ENCODE peak calls at places on chromosomes 2 and 18, in nine cellular contexts. One of them, this sample, is unnamed.

GRCh38 chr2:99569393-99569792 is 79.6 kb upstream of the REV1 start:
- DNase-seq in WTC11: no peak
- DNase-seq in activated effector memory CD4-positive, alpha-beta T cell treated with anti-CD3 and anti-CD28 coated beads, Interleukin-2, amount 50 U/mL, for 16 hours: no peak
- DNase-seq in AG08396: no peak
- DNase-seq in RKO: no peak
- DNase-seq in sigmoid colon: no peak
- DNase-seq in Kasumi-1: no peak
- DNase-seq in fibroblast of lung: no peak
- DNase-seq in GM13976: no peak
- DNase-seq in this sample: no peak

GRCh38 chr2:47655563-47655880 is 127.4 kb upstream of the MSH6 start:
- DNase-seq in GM13976: no peak
- DNase-seq in fibroblast of lung: no peak
- DNase-seq in Kasumi-1: no peak
- DNase-seq in sigmoid colon: no peak
- DNase-seq in RKO: no peak
- DNase-seq in WTC11: no peak
- DNase-seq in AG08396: no peak
- DNase-seq in activated effector memory CD4-positive, alpha-beta T cell treated with anti-CD3 and anti-CD28 coated beads, Interleukin-2, amount 50 U/mL, for 16 hours: peak; percentile 38
- DNase-seq in this sample: no peak

GRCh38 chr2:101234169-101234938 is 18.3 kb upstream of the CNOT11 start:
- DNase-seq in fibroblast of lung: no peak
- DNase-seq in sigmoid colon: no peak
- DNase-seq in AG08396: no peak
- DNase-seq in RKO: no peak
- DNase-seq in GM13976: no peak
- DNase-seq in activated effector memory CD4-positive, alpha-beta T cell treated with anti-CD3 and anti-CD28 coated beads, Interleukin-2, amount 50 U/mL, for 16 hours: no peak
- DNase-seq in Kasumi-1: no peak
- DNase-seq in WTC11: no peak
- DNase-seq in this sample: no peak

GRCh38 chr2:27855476-27855875 is 34.7 kb downstream of the RBKS start:
- DNase-seq in GM13976: no peak
- DNase-seq in Kasumi-1: no peak
- DNase-seq in activated effector memory CD4-positive, alpha-beta T cell treated with anti-CD3 and anti-CD28 coated beads, Interleukin-2, amount 50 U/mL, for 16 hours: no peak
- DNase-seq in sigmoid colon: no peak
- DNase-seq in WTC11: no peak
- DNase-seq in RKO: peak; percentile 69
- DNase-seq in AG08396: peak; percentile 38
- DNase-seq in fibroblast of lung: peak; percentile 92
- DNase-seq in this sample: peak; percentile 67

GRCh38 chr18:61942072-61942471 is 49.3 kb upstream of the RNF152 start:
- DNase-seq in GM13976: no peak
- DNase-seq in RKO: no peak
- DNase-seq in sigmoid colon: no peak
- DNase-seq in Kasumi-1: no peak
- DNase-seq in AG08396: no peak
- DNase-seq in fibroblast of lung: no peak
- DNase-seq in activated effector memory CD4-positive, alpha-beta T cell treated with anti-CD3 and anti-CD28 coated beads, Interleukin-2, amount 50 U/mL, for 16 hours: no peak
- DNase-seq in WTC11: no peak
- DNase-seq in this sample: no peak

GRCh38 chr2:49843314-49843713 is 689.0 kb upstream of the FSHR start:
- DNase-seq in sigmoid colon: no peak
- DNase-seq in WTC11: no peak
- DNase-seq in fibroblast of lung: no peak
- DNase-seq in GM13976: no peak
- DNase-seq in Kasumi-1: no peak
- DNase-seq in activated effector memory CD4-positive, alpha-beta T cell treated with anti-CD3 and anti-CD28 coated beads, Interleukin-2, amount 50 U/mL, for 16 hours: no peak
- DNase-seq in RKO: peak; percentile 6
- DNase-seq in AG08396: no peak
- DNase-seq in this sample: no peak

GRCh38 chr2:175234650-175235049 is 53.1 kb upstream of the ATP5MC3 start:
- DNase-seq in RKO: no peak
- DNase-seq in AG08396: no peak
- DNase-seq in WTC11: no peak
- DNase-seq in Kasumi-1: no peak
- DNase-seq in fibroblast of lung: no peak
- DNase-seq in activated effector memory CD4-positive, alpha-beta T cell treated with anti-CD3 and anti-CD28 coated beads, Interleukin-2, amount 50 U/mL, for 16 hours: no peak
- DNase-seq in sigmoid colon: no peak
- DNase-seq in GM13976: no peak
- DNase-seq in this sample: no peak

GRCh38 chr18:30501594-30501993 is 540.9 kb downstream of the DSC3 start:
- DNase-seq in RKO: no peak
- DNase-seq in AG08396: no peak
- DNase-seq in fibroblast of lung: no peak
- DNase-seq in WTC11: no peak
- DNase-seq in Kasumi-1: no peak
- DNase-seq in sigmoid colon: no peak
- DNase-seq in activated effector memory CD4-positive, alpha-beta T cell treated with anti-CD3 and anti-CD28 coated beads, Interleukin-2, amount 50 U/mL, for 16 hours: no peak
- DNase-seq in GM13976: no peak
- DNase-seq in this sample: no peak